ENCODE peak calls at places on chromosomes 2 and 18, in six cellular contexts. One of them, this sample, is unnamed.

GRCh38 chr2:225597911-225598310 is 198.4 kb downstream of the NYAP2 start:
- DNase-seq in fibroblast of lung: no peak
- DNase-seq in hepatocyte: no peak
- DNase-seq in H9: no peak
- DNase-seq in keratinocyte: no peak
- DNase-seq in OCI-LY7: no peak
- DNase-seq in this sample: no peak

GRCh38 chr2:240996161-240996833 is 2.1 kb upstream of the SNED1 start:
- DNase-seq in fibroblast of lung: no peak
- DNase-seq in hepatocyte: no peak
- DNase-seq in H9: peak
- DNase-seq in keratinocyte: no peak
- DNase-seq in OCI-LY7: no peak
- DNase-seq in this sample: no peak

GRCh38 chr2:121038831-121039230 is 246.2 kb downstream of the TFCP2L1 start:
- DNase-seq in fibroblast of lung: no peak
- DNase-seq in hepatocyte: no peak
- DNase-seq in H9: peak
- DNase-seq in keratinocyte: no peak
- DNase-seq in OCI-LY7: no peak
- DNase-seq in this sample: no peak

GRCh38 chr18:79923896-79924585 is 27.4 kb downstream of the SLC66A2 start:
- DNase-seq in fibroblast of lung: no peak
- DNase-seq in hepatocyte: no peak
- DNase-seq in H9: no peak
- DNase-seq in keratinocyte: no peak
- DNase-seq in OCI-LY7: no peak
- DNase-seq in this sample: no peak

GRCh38 chr2:230871361-230872150 is 6.8 kb downstream of the ITM2C start:
- DNase-seq in fibroblast of lung: no peak
- DNase-seq in hepatocyte: no peak
- DNase-seq in H9: no peak
- DNase-seq in keratinocyte: no peak
- DNase-seq in OCI-LY7: no peak
- DNase-seq in this sample: no peak

GRCh38 chr2:235521844-235522243 is 28.0 kb downstream of the AGAP1 start:
- DNase-seq in fibroblast of lung: peak
- DNase-seq in hepatocyte: no peak
- DNase-seq in H9: no peak
- DNase-seq in keratinocyte: no peak
- DNase-seq in OCI-LY7: no peak
- DNase-seq in this sample: no peak

GRCh38 chr2:17646838-17647701 is 106.5 kb downstream of the SMC6 start:
- DNase-seq in fibroblast of lung: no peak
- DNase-seq in hepatocyte: no peak
- DNase-seq in H9: no peak
- DNase-seq in keratinocyte: no peak
- DNase-seq in OCI-LY7: no peak
- DNase-seq in this sample: no peak

GRCh38 chr2:135142323-135142722 is 90.2 kb downstream of the RAB3GAP1 start:
- DNase-seq in fibroblast of lung: no peak
- DNase-seq in hepatocyte: no peak
- DNase-seq in H9: no peak
- DNase-seq in keratinocyte: no peak
- DNase-seq in OCI-LY7: no peak
- DNase-seq in this sample: no peak

GRCh38 chr2:134408386-134408785 is 154.5 kb downstream of the MGAT5 start:
- DNase-seq in fibroblast of lung: peak
- DNase-seq in hepatocyte: no peak
- DNase-seq in H9: no peak
- DNase-seq in keratinocyte: no peak
- DNase-seq in OCI-LY7: peak
- DNase-seq in this sample: no peak

GRCh38 chr2:128381001-128381938 is 62.6 kb upstream of the HS6ST1 start:
- DNase-seq in fibroblast of lung: no peak
- DNase-seq in hepatocyte: no peak
- DNase-seq in H9: peak
- DNase-seq in keratinocyte: no peak
- DNase-seq in OCI-LY7: no peak
- DNase-seq in this sample: peak

GRCh38 chr2:195658541-195658890 is 1.5 kb downstream of the SLC39A10 start:
- DNase-seq in fibroblast of lung: peak
- DNase-seq in hepatocyte: peak
- DNase-seq in H9: no peak
- DNase-seq in keratinocyte: no peak
- DNase-seq in OCI-LY7: no peak
- DNase-seq in this sample: peak

GRCh38 chr2:27863146-27863545 is 27.0 kb downstream of the RBKS start:
- DNase-seq in fibroblast of lung: no peak
- DNase-seq in hepatocyte: peak
- DNase-seq in H9: no peak
- DNase-seq in keratinocyte: no peak
- DNase-seq in OCI-LY7: no peak
- DNase-seq in this sample: no peak

GRCh38 chr2:206480161-206480560 is 36.8 kb downstream of the ADAM23 start:
- DNase-seq in fibroblast of lung: no peak
- DNase-seq in hepatocyte: no peak
- DNase-seq in H9: no peak
- DNase-seq in keratinocyte: no peak
- DNase-seq in OCI-LY7: no peak
- DNase-seq in this sample: no peak

GRCh38 chr2:198101688-198102087 is 297.3 kb downstream of the PLCL1 start:
- DNase-seq in fibroblast of lung: no peak
- DNase-seq in hepatocyte: no peak
- DNase-seq in H9: no peak
- DNase-seq in keratinocyte: no peak
- DNase-seq in OCI-LY7: no peak
- DNase-seq in this sample: no peak

GRCh38 chr18:23964282-23965238 is 50.0 kb upstream of the TTC39C start:
- DNase-seq in fibroblast of lung: no peak
- DNase-seq in hepatocyte: peak
- DNase-seq in H9: no peak
- DNase-seq in keratinocyte: no peak
- DNase-seq in OCI-LY7: peak
- DNase-seq in this sample: no peak

GRCh38 chr2:132479140-132479539 is 62.5 kb downstream of the GPR39 start:
- DNase-seq in fibroblast of lung: no peak
- DNase-seq in hepatocyte: no peak
- DNase-seq in H9: no peak
- DNase-seq in keratinocyte: no peak
- DNase-seq in OCI-LY7: no peak
- DNase-seq in this sample: no peak

GRCh38 chr2:176852667-176853066 is 359.9 kb upstream of the HNRNPA3 start:
- DNase-seq in fibroblast of lung: no peak
- DNase-seq in hepatocyte: no peak
- DNase-seq in H9: peak
- DNase-seq in keratinocyte: no peak
- DNase-seq in OCI-LY7: no peak
- DNase-seq in this sample: no peak

GRCh38 chr2:108637304-108637669 is 82.0 kb upstream of the RANBP2 start:
- DNase-seq in fibroblast of lung: peak
- DNase-seq in hepatocyte: peak
- DNase-seq in H9: no peak
- DNase-seq in keratinocyte: no peak
- DNase-seq in OCI-LY7: no peak
- DNase-seq in this sample: peak

GRCh38 chr2:199874209-199874608 is 23.2 kb upstream of the FTCDNL1 start:
- DNase-seq in fibroblast of lung: no peak
- DNase-seq in hepatocyte: no peak
- DNase-seq in H9: no peak
- DNase-seq in keratinocyte: no peak
- DNase-seq in OCI-LY7: no peak
- DNase-seq in this sample: no peak

GRCh38 chr2:48203668-48204067 is 297.4 kb upstream of the FBXO11 start:
- DNase-seq in fibroblast of lung: no peak
- DNase-seq in hepatocyte: no peak
- DNase-seq in H9: no peak
- DNase-seq in keratinocyte: no peak
- DNase-seq in OCI-LY7: no peak
- DNase-seq in this sample: no peak

GRCh38 chr2:231613054-231613654 is 20.5 kb downstream of the TEX44 start:
- DNase-seq in fibroblast of lung: no peak
- DNase-seq in hepatocyte: no peak
- DNase-seq in H9: no peak
- DNase-seq in keratinocyte: no peak
- DNase-seq in OCI-LY7: peak
- DNase-seq in this sample: peak

DNA sequence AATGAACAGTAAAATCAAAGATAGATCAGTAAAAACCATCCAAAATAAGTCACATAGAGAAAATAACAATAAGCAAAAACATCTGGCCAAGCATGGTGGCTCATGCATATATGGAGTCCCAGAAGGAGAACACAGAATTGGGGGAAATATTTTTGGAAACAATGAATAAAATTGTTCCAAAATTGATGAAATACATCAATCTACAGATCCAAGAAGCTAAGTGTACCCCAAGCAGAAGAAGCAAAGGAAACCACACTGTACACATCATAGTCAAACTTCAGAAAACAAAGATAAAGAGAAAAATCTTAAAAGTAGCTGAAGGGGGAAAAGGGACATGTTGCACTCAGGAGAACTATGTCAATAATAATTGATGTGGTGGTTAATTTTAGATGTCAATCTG is 80.4 kb upstream of the RMP24 start:
- DNase-seq in fibroblast of lung: no peak
- DNase-seq in hepatocyte: no peak
- DNase-seq in H9: no peak
- DNase-seq in keratinocyte: no peak
- DNase-seq in OCI-LY7: no peak
- DNase-seq in this sample: no peak
- H2AFZ ChIP-seq in fibroblast of lung: no peak
- H2AFZ ChIP-seq in hepatocyte: no peak
- H2AFZ ChIP-seq in H9: no peak
- H2AFZ ChIP-seq in keratinocyte: no peak
- H2AFZ ChIP-seq in OCI-LY7: no peak
- H2AFZ ChIP-seq in this sample: no peak

GRCh38 chr2:171086352-171087290 is 74.1 kb downstream of the TLK1 start:
- DNase-seq in fibroblast of lung: peak
- DNase-seq in hepatocyte: peak
- DNase-seq in H9: peak
- DNase-seq in keratinocyte: peak
- DNase-seq in OCI-LY7: peak
- DNase-seq in this sample: peak

GRCh38 chr2:171084128-171084527 is 76.6 kb downstream of the TLK1 start:
- DNase-seq in fibroblast of lung: no peak
- DNase-seq in hepatocyte: no peak
- DNase-seq in H9: no peak
- DNase-seq in keratinocyte: no peak
- DNase-seq in OCI-LY7: no peak
- DNase-seq in this sample: no peak

GRCh38 chr2:171083426-171083825 is 77.3 kb downstream of the TLK1 start:
- DNase-seq in fibroblast of lung: no peak
- DNase-seq in hepatocyte: no peak
- DNase-seq in H9: no peak
- DNase-seq in keratinocyte: no peak
- DNase-seq in OCI-LY7: no peak
- DNase-seq in this sample: no peak

GRCh38 chr2:171080607-171081006 is 80.1 kb downstream of the TLK1 start:
- DNase-seq in fibroblast of lung: no peak
- DNase-seq in hepatocyte: no peak
- DNase-seq in H9: no peak
- DNase-seq in keratinocyte: no peak
- DNase-seq in OCI-LY7: no peak
- DNase-seq in this sample: no peak

DNA sequence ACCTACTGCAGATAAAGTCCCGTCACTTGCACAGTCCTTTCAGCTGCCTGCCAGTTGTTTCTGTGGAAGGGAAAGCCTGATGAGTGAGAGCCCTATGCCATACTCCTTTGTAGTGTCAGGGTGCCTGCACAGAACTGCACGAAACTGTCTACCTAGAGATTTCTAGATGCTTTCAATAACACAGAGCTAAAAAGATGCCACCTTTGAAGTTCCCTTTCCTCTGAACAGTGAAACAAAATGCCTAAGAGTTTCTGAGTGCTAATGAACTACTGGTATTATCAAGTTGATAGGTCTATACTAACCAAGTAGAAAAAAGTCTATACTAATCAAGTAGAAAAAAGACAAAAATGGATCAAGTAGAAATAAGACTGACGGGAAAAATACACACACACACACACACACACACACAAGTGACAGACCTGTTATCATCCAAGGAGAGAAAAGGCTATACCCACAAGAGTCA is 79.0 kb downstream of the TLK1 start:
- DNase-seq in fibroblast of lung: no peak
- DNase-seq in hepatocyte: no peak
- DNase-seq in H9: no peak
- DNase-seq in keratinocyte: no peak
- DNase-seq in OCI-LY7: no peak
- DNase-seq in this sample: no peak
- H2AFZ ChIP-seq in fibroblast of lung: no peak
- H2AFZ ChIP-seq in hepatocyte: no peak
- H2AFZ ChIP-seq in H9: no peak
- H2AFZ ChIP-seq in keratinocyte: no peak
- H2AFZ ChIP-seq in OCI-LY7: no peak
- H2AFZ ChIP-seq in this sample: no peak

DNA sequence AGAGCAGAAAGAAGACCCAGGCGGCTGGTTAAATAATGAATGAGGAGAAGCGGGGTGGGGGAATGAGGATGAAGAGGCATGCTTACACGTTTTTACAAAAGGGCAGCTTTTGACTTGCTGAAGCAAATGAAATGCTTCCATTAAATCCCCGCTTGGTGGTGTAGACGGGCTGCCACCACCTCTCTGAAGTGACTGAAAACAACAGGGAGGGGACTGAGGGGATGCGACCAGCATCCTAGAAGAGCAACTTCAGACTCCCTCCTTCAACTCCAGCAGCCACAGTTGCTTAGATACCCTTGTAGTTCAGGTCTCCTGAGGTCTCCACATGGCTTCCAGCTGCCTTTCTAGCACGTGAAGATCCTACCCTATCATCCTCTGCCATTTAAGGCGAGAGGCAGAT is 65.7 kb downstream of the CACNB4 start:
- DNase-seq in fibroblast of lung: no peak
- DNase-seq in hepatocyte: no peak
- DNase-seq in H9: peak
- DNase-seq in keratinocyte: no peak
- DNase-seq in OCI-LY7: no peak
- DNase-seq in this sample: no peak
- H2AFZ ChIP-seq in fibroblast of lung: no peak
- H2AFZ ChIP-seq in hepatocyte: no peak
- H2AFZ ChIP-seq in H9: no peak
- H2AFZ ChIP-seq in keratinocyte: no peak
- H2AFZ ChIP-seq in OCI-LY7: no peak
- H2AFZ ChIP-seq in this sample: no peak

DNA sequence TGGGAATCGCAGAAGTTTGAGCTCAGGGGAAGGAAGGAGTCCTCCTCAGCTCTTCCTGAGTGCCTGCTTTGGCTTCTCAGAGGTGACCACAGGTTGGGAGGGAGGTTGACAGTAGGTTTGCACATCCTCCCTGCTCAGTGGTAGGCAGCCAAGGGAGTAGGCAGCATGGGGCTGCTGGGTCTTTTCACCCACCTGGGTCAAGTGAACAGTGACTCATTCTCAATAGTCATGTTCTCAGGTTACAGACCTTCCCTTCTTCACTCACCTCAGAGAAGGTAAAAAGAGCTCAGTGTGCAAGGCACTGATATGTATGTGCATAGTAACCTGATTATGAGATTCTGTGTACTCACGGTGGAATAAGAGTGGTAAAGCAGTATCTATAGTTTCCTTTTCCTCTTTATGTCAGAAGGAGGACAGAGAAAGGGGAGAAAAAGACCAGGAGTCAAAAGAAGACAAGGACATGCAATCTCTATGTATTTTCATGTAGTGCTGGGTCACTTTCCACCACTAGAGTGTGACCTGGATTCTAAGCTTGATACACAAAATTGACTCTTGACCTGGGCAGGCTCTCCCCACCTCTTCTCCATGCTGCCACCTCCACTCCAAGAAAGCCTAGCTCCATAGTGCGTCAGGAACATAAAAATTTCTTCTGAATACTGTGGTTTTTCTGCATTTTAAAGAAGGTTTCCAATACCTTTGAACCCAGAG is 36.5 kb upstream of the ASNSD1 start:
- DNase-seq in fibroblast of lung: no peak
- DNase-seq in hepatocyte: no peak
- DNase-seq in H9: no peak
- DNase-seq in keratinocyte: no peak
- DNase-seq in OCI-LY7: no peak
- DNase-seq in this sample: peak
- H2AFZ ChIP-seq in fibroblast of lung: no peak
- H2AFZ ChIP-seq in hepatocyte: no peak
- H2AFZ ChIP-seq in H9: no peak
- H2AFZ ChIP-seq in keratinocyte: no peak
- H2AFZ ChIP-seq in OCI-LY7: no peak
- H2AFZ ChIP-seq in this sample: no peak

This sample was measured in HepG2.